ENCODE peak calls at places on chromosomes 3 and 15, in six cellular contexts. D is pancreas; Y is fibroblast of lung; G is GM23338; E is effector memory CD4-positive, alpha-beta T cell; N is brain microvascular endothelial cell. S is an unnamed sample.

GRCh38 chr3:130463221-130463620 is 53.8 kb upstream of the COL6A6 start:
- DNase-seq in D (no peak), Y (no peak), G (no peak), E (no peak), N (no peak), S (no peak)

GRCh38 chr3:183148056-183148455 is 14.5 kb downstream of the LAMP3 start:
- DNase-seq in D (no peak), Y (peak; percentile 86), G (no peak), E (no peak), N (peak; percentile 47), S (no peak)

GRCh38 chr3:14434541-14435151 is 32.2 kb downstream of the SLC6A6 start:
- DNase-seq in D (no peak), Y (no peak), G (no peak), E (no peak), N (no peak), S (no peak)

GRCh38 chr15:67192185-67192584 is 62.3 kb downstream of the AAGAB start:
- DNase-seq in D (no peak), Y (no peak), G (no peak), E (no peak), N (no peak), S (no peak)

GRCh38 chr3:127588675-127589577 is 1.6 kb downstream of the TPRA1 start:
- DNase-seq in D (no peak), Y (peak; percentile 50), G (no peak), E (no peak), N (peak; percentile 70), S (peak; percentile 56)

GRCh38 chr3:50585919-50586762 is 16.8 kb downstream of the HEMK1 start:
- DNase-seq in D (no peak), Y (no peak), G (no peak), E (no peak), N (no peak), S (no peak)

GRCh38 chr3:123540285-123540684 is 44.6 kb downstream of the HACD2 start:
- DNase-seq in D (no peak), Y (no peak), G (no peak), E (no peak), N (no peak), S (no peak)

GRCh38 chr15:73175382-73175781 is 123.1 kb downstream of the NEO1 start:
- DNase-seq in D (no peak), Y (no peak), G (peak; percentile 16), E (no peak), N (no peak), S (no peak)

GRCh38 chr3:159664011-159664410 is 324.6 kb upstream of the IL12A start:
- DNase-seq in D (no peak), Y (no peak), G (no peak), E (no peak), N (no peak), S (no peak)

GRCh38 chr3:11323827-11324226 is 51.6 kb downstream of the ATG7 start:
- DNase-seq in D (no peak), Y (peak; percentile 55), G (no peak), E (no peak), N (no peak), S (no peak)

GRCh38 chr3:38459499-38460048 is 5.9 kb downstream of the ACVR2B start:
- DNase-seq in D (no peak), Y (no peak), G (no peak), E (no peak), N (no peak), S (peak; percentile 52)

GRCh38 chr15:31104048-31104447 is 2.5 kb upstream of the TRPM1 start:
- DNase-seq in D (no peak), Y (no peak), G (no peak), E (no peak), N (no peak), S (no peak)

GRCh38 chr3:140187648-140188221 is 252.8 kb downstream of the CLSTN2 start:
- DNase-seq in D (no peak), Y (no peak), G (no peak), E (no peak), N (no peak), S (no peak)

GRCh38 chr15:60605879-60606304 is 127.0 kb upstream of the ICE2 start:
- DNase-seq in D (no peak), Y (peak; percentile 76), G (no peak), E (no peak), N (peak; percentile 75), S (no peak)

GRCh38 chr3:59052803-59053411 is 3.1 kb upstream of the CFAP20DC start:
- DNase-seq in D (no peak), Y (peak; percentile 62), G (peak; percentile 77), E (no peak), N (no peak), S (peak; percentile 52)

GRCh38 chr3:189513281-189514151 is 117.7 kb upstream of the TP63 start:
- DNase-seq in D (no peak), Y (no peak), G (no peak), E (no peak), N (no peak), S (no peak)

GRCh38 chr3:32872487-32873382 is 54.9 kb downstream of the TRIM71 start:
- DNase-seq in D (no peak), Y (peak; percentile 20), G (no peak), E (no peak), N (no peak), S (no peak)

GRCh38 chr15:99961011-99961441 is 227.8 kb upstream of the LYSMD4 start:
- DNase-seq in D (peak; percentile 52), Y (no peak), G (peak; percentile 79), E (no peak), N (peak; percentile 41), S (peak; percentile 68)

GRCh38 chr3:175336406-175337133 is 477.4 kb downstream of the NAALADL2 start:
- DNase-seq in D (no peak), Y (no peak), G (no peak), E (no peak), N (no peak), S (no peak)

GRCh38 chr3:27888562-27888961 is 166.4 kb upstream of the EOMES start:
- DNase-seq in D (no peak), Y (no peak), G (peak; percentile 17), E (no peak), N (no peak), S (no peak)

GRCh38 chr3:101513419-101513986 is 491 bp upstream of the SENP7 start:
- DNase-seq in D (no peak), Y (no peak), G (no peak), E (no peak), N (no peak), S (no peak)

GRCh38 chr15:72968531-72968922 is 83.7 kb upstream of the NEO1 start:
- DNase-seq in D (peak; percentile 19), Y (peak; percentile 33), G (no peak), E (no peak), N (peak; percentile 48), S (no peak)

GRCh38 chr15:98715401-98715800 is 67.1 kb downstream of the IGF1R start:
- DNase-seq in D (no peak), Y (no peak), G (no peak), E (no peak), N (no peak), S (no peak)

GRCh38 chr15:93047621-93048425 is 41.2 kb downstream of the RGMA start:
- DNase-seq in D (no peak), Y (no peak), G (no peak), E (peak; percentile 12), N (no peak), S (no peak)

GRCh38 chr15:92617197-92618037 is 38.2 kb downstream of the FAM174B start:
- DNase-seq in D (peak; percentile 91), Y (peak; percentile 93), G (no peak), E (no peak), N (peak; percentile 83), S (peak; percentile 52)

GRCh38 chr15:78156653-78157052 is 7.5 kb downstream of the IDH3A start:
- DNase-seq in D (no peak), Y (no peak), G (no peak), E (no peak), N (no peak), S (no peak)
- H3K4me3 ChIP-seq in D (no peak overlapping the region), Y (no peak overlapping the region), G (peak overlapping the region; percentile 9), E (no peak overlapping the region), N (no peak overlapping the region), S (no peak overlapping the region)

DNA sequence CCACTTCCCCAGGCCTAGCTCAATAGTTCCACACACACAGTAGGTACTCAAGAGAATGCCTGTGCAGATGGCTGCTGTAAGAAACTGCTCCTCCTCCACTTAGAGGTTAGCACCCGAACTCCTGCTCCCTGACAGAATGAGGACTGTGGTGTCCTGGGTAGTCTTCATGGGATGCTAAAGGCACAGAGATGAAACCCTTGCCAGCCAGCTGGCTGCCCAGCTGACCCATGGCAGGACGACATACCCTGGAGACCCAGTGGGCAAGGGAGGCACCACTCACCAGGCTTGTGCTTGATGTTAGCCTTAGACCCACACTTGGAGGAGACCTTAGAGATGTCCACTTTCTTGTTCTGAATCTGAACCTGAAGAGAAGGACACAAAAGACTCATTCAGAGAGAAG is 54.2 kb downstream of the DHX30 start:
- DNase-seq in D (no peak), Y (no peak), G (no peak), E (no peak), N (no peak), S (no peak)
- H3K36me3 ChIP-seq in D (peaks cover 8% of the 10 kb centered on the region), Y (peaks cover 36% of the 10 kb centered on the region), G (no peaks in the 10 kb centered on the region), E (peaks cover 39% of the 10 kb centered on the region), N (peaks cover 89% of the 10 kb centered on the region), S (peaks cover 25% of the 10 kb centered on the region)

GRCh38 chr3:29514170-29514569 is 233.3 kb downstream of the RBMS3 start:
- DNase-seq in D (no peak), Y (peak; percentile 38), G (no peak), E (no peak), N (no peak), S (no peak)

GRCh38 chr3:29514912-29515311 is 234.0 kb downstream of the RBMS3 start:
- DNase-seq in D (no peak), Y (no peak), G (no peak), E (no peak), N (no peak), S (no peak)

GRCh38 chr3:29512620-29513019 is 231.7 kb downstream of the RBMS3 start:
- DNase-seq in D (no peak), Y (no peak), G (no peak), E (no peak), N (no peak), S (no peak)

GRCh38 chr3:29513236-29513635 is 232.4 kb downstream of the RBMS3 start:
- DNase-seq in D (no peak), Y (no peak), G (no peak), E (no peak), N (peak; percentile 72), S (no peak)

GRCh38 chr3:29511701-29512100 is 230.8 kb downstream of the RBMS3 start:
- DNase-seq in D (no peak), Y (no peak), G (no peak), E (no peak), N (no peak), S (no peak)
- H3K4me3 ChIP-seq in D (no peak overlapping the region), Y (no peak overlapping the region), G (no peak overlapping the region), E (no peak overlapping the region), N (no peak overlapping the region), S (no peak overlapping the region)

GRCh38 chr15:58332676-58333400 is 99.0 kb upstream of the LIPC start:
- DNase-seq in D (peak; percentile 10), Y (peak; percentile 84), G (no peak), E (no peak), N (peak; percentile 15), S (no peak)

GRCh38 chr15:58331903-58332675 is 99.7 kb upstream of the LIPC start:
- DNase-seq in D (peak; percentile 96), Y (peak; percentile 100), G (peak; percentile 54), E (peak; percentile 69), N (peak; percentile 99), S (no peak)

GRCh38 chr15:58340176-58340575 is 91.6 kb upstream of the LIPC start:
- DNase-seq in D (no peak), Y (peak; percentile 47), G (no peak), E (no peak), N (no peak), S (no peak)

GRCh38 chr15:58334803-58335202 is 97.0 kb upstream of the LIPC start:
- DNase-seq in D (no peak), Y (no peak), G (no peak), E (no peak), N (no peak), S (no peak)

GRCh38 chr15:58336161-58336560 is 95.6 kb upstream of the LIPC start:
- DNase-seq in D (no peak), Y (no peak), G (no peak), E (no peak), N (no peak), S (no peak)
- H3K36me3 ChIP-seq in D (no peaks in the 10 kb centered on the region), Y (no peaks in the 10 kb centered on the region), G (no peaks in the 10 kb centered on the region), E (no peaks in the 10 kb centered on the region), N (no peaks in the 10 kb centered on the region), S (no peaks in the 10 kb centered on the region)